ENCODE peak calls at places on chromosomes 3 and 15, in nine cellular contexts. One of them, this sample, is unnamed.

GRCh38 chr3:5187152-5187919 is at the start of gene EDEM1:
- DNase-seq in right lobe of liver: peak
- DNase-seq in CD8-positive, alpha-beta memory T cell: peak
- DNase-seq in sigmoid colon: peak
- DNase-seq in colonic mucosa: peak
- DNase-seq in heart right ventricle: peak
- DNase-seq in endodermal cell: peak
- DNase-seq in prostate gland: peak
- DNase-seq in upper lobe of right lung: peak
- DNase-seq in this sample: peak

GRCh38 chr3:190811775-190812480 is 50.6 kb downstream of the GMNC start:
- DNase-seq in right lobe of liver: peak
- DNase-seq in CD8-positive, alpha-beta memory T cell: no peak
- DNase-seq in sigmoid colon: no peak
- DNase-seq in colonic mucosa: no peak
- DNase-seq in heart right ventricle: peak
- DNase-seq in endodermal cell: peak
- DNase-seq in prostate gland: no peak
- DNase-seq in upper lobe of right lung: no peak
- DNase-seq in this sample: no peak

GRCh38 chr3:45612918-45613602 is 18.5 kb downstream of the LIMD1 start:
- DNase-seq in right lobe of liver: no peak
- DNase-seq in CD8-positive, alpha-beta memory T cell: no peak
- DNase-seq in sigmoid colon: no peak
- DNase-seq in colonic mucosa: no peak
- DNase-seq in heart right ventricle: no peak
- DNase-seq in endodermal cell: no peak
- DNase-seq in prostate gland: no peak
- DNase-seq in upper lobe of right lung: no peak
- DNase-seq in this sample: no peak

GRCh38 chr3:23735575-23736326 is 70.0 kb upstream of the UBE2E1 start:
- DNase-seq in right lobe of liver: no peak
- DNase-seq in CD8-positive, alpha-beta memory T cell: no peak
- DNase-seq in sigmoid colon: no peak
- DNase-seq in colonic mucosa: no peak
- DNase-seq in heart right ventricle: peak
- DNase-seq in endodermal cell: peak
- DNase-seq in prostate gland: no peak
- DNase-seq in upper lobe of right lung: no peak
- DNase-seq in this sample: no peak

GRCh38 chr15:64749999-64750657 is 25.3 kb downstream of the RBPMS2 start:
- DNase-seq in right lobe of liver: no peak
- DNase-seq in CD8-positive, alpha-beta memory T cell: no peak
- DNase-seq in sigmoid colon: no peak
- DNase-seq in colonic mucosa: no peak
- DNase-seq in heart right ventricle: peak
- DNase-seq in endodermal cell: peak
- DNase-seq in prostate gland: no peak
- DNase-seq in upper lobe of right lung: no peak
- DNase-seq in this sample: no peak

GRCh38 chr3:111607242-111607641 is 12.1 kb upstream of the ZBED2 start:
- DNase-seq in right lobe of liver: no peak
- DNase-seq in CD8-positive, alpha-beta memory T cell: no peak
- DNase-seq in sigmoid colon: no peak
- DNase-seq in colonic mucosa: no peak
- DNase-seq in heart right ventricle: no peak
- DNase-seq in endodermal cell: no peak
- DNase-seq in prostate gland: no peak
- DNase-seq in upper lobe of right lung: no peak
- DNase-seq in this sample: no peak

GRCh38 chr15:69604050-69604378 is 151.4 kb downstream of the RPLP1 start:
- DNase-seq in right lobe of liver: no peak
- DNase-seq in CD8-positive, alpha-beta memory T cell: no peak
- DNase-seq in sigmoid colon: no peak
- DNase-seq in colonic mucosa: peak
- DNase-seq in heart right ventricle: no peak
- DNase-seq in endodermal cell: peak
- DNase-seq in prostate gland: peak
- DNase-seq in upper lobe of right lung: no peak
- DNase-seq in this sample: no peak

GRCh38 chr3:132421832-132422231 is 4.5 kb downstream of the DNAJC13 start:
- DNase-seq in right lobe of liver: no peak
- DNase-seq in CD8-positive, alpha-beta memory T cell: no peak
- DNase-seq in sigmoid colon: no peak
- DNase-seq in colonic mucosa: no peak
- DNase-seq in heart right ventricle: no peak
- DNase-seq in endodermal cell: no peak
- DNase-seq in prostate gland: no peak
- DNase-seq in upper lobe of right lung: no peak
- DNase-seq in this sample: no peak

GRCh38 chr3:156553705-156554356 is 1.1 kb downstream of the SSR3 start:
- DNase-seq in right lobe of liver: no peak
- DNase-seq in CD8-positive, alpha-beta memory T cell: no peak
- DNase-seq in sigmoid colon: no peak
- DNase-seq in colonic mucosa: peak
- DNase-seq in heart right ventricle: no peak
- DNase-seq in endodermal cell: peak
- DNase-seq in prostate gland: no peak
- DNase-seq in upper lobe of right lung: no peak
- DNase-seq in this sample: no peak

GRCh38 chr15:90340345-90340744 is 11.7 kb upstream of the ZNF774 start:
- DNase-seq in right lobe of liver: no peak
- DNase-seq in CD8-positive, alpha-beta memory T cell: no peak
- DNase-seq in sigmoid colon: no peak
- DNase-seq in colonic mucosa: peak
- DNase-seq in heart right ventricle: no peak
- DNase-seq in endodermal cell: peak
- DNase-seq in prostate gland: no peak
- DNase-seq in upper lobe of right lung: no peak
- DNase-seq in this sample: no peak

GRCh38 chr15:90337256-90337655 is 14.8 kb upstream of the ZNF774 start:
- DNase-seq in right lobe of liver: no peak
- DNase-seq in CD8-positive, alpha-beta memory T cell: no peak
- DNase-seq in sigmoid colon: peak
- DNase-seq in colonic mucosa: no peak
- DNase-seq in heart right ventricle: no peak
- DNase-seq in endodermal cell: no peak
- DNase-seq in prostate gland: no peak
- DNase-seq in upper lobe of right lung: no peak
- DNase-seq in this sample: no peak

GRCh38 chr15:90338483-90338980 is 13.6 kb upstream of the ZNF774 start:
- DNase-seq in right lobe of liver: no peak
- DNase-seq in CD8-positive, alpha-beta memory T cell: no peak
- DNase-seq in sigmoid colon: no peak
- DNase-seq in colonic mucosa: no peak
- DNase-seq in heart right ventricle: no peak
- DNase-seq in endodermal cell: no peak
- DNase-seq in prostate gland: no peak
- DNase-seq in upper lobe of right lung: no peak
- DNase-seq in this sample: no peak

GRCh38 chr15:90334304-90334731 is 17.8 kb upstream of the ZNF774 start:
- DNase-seq in right lobe of liver: no peak
- DNase-seq in CD8-positive, alpha-beta memory T cell: no peak
- DNase-seq in sigmoid colon: no peak
- DNase-seq in colonic mucosa: peak
- DNase-seq in heart right ventricle: no peak
- DNase-seq in endodermal cell: no peak
- DNase-seq in prostate gland: peak
- DNase-seq in upper lobe of right lung: no peak
- DNase-seq in this sample: no peak

DNA sequence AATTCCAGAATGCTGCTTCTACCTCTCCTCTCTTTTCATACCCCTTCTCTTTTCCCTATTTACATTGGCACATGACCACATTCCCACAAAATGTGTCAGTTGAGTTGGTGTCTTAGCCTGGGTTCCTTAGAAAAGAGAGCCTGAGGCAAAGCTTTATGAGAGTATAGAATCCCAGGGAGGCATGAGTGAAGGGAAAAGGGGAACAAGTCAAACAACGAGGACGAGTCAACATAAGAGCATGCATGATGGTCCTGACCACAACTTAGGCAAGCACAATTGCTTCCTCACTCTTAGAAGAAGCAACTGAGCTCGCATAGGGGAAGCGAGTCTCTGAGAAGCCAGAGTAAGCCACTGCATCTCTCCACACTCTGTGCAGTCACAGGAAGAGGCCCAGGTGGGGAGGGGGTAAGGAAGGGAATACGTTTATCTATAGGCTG is 15.4 kb upstream of the ZNF774 start:
- DNase-seq in right lobe of liver: no peak
- DNase-seq in CD8-positive, alpha-beta memory T cell: no peak
- DNase-seq in sigmoid colon: peak
- DNase-seq in colonic mucosa: no peak
- DNase-seq in heart right ventricle: peak
- DNase-seq in endodermal cell: no peak
- DNase-seq in prostate gland: no peak
- DNase-seq in upper lobe of right lung: no peak
- DNase-seq in this sample: no peak
- H3K27ac ChIP-seq in right lobe of liver: no peak
- H3K27ac ChIP-seq in CD8-positive, alpha-beta memory T cell: no peak
- H3K27ac ChIP-seq in sigmoid colon: no peak
- H3K27ac ChIP-seq in colonic mucosa: peak
- H3K27ac ChIP-seq in heart right ventricle: no peak
- H3K27ac ChIP-seq in endodermal cell: no peak
- H3K27ac ChIP-seq in prostate gland: no peak
- H3K27ac ChIP-seq in upper lobe of right lung: no peak
- H3K27ac ChIP-seq in this sample: peak

DNA sequence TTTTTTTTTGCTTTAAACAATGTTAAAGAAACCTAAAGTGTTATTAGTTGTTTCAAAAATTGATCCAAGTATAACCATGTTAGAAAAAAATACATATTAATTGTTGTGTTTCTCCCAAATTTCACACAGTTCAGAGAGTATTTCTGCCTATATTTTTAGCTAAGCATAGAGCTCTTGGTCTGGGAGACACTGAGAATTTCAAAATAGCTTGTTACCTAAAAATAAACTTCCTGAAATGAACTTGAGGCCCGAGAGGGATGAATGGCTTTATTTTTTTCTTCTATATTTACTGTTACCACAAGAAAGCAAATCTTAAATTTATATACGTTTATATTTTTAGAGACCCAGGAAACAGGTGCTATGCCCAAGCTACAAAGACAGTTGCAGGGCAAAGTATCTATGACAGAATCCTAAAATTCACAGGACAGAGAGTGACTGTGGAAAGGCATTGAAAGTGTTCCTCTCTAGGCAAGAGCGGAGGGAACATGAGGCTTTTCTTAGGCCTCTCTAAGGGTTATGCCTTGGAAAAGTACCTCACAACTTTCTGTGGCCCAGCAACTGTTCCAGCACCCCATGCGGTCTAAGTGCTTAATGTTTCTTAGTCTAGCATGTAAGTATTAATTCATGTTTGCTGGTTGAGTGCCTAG is 36.4 kb downstream of the TGFBR2 start:
- DNase-seq in right lobe of liver: no peak
- DNase-seq in CD8-positive, alpha-beta memory T cell: no peak
- DNase-seq in sigmoid colon: no peak
- DNase-seq in colonic mucosa: no peak
- DNase-seq in heart right ventricle: no peak
- DNase-seq in endodermal cell: no peak
- DNase-seq in prostate gland: no peak
- DNase-seq in upper lobe of right lung: no peak
- DNase-seq in this sample: no peak
- H3K4me3 ChIP-seq in right lobe of liver: no peak
- H3K4me3 ChIP-seq in CD8-positive, alpha-beta memory T cell: no peak
- H3K4me3 ChIP-seq in sigmoid colon: no peak
- H3K4me3 ChIP-seq in colonic mucosa: no peak
- H3K4me3 ChIP-seq in heart right ventricle: no peak
- H3K4me3 ChIP-seq in endodermal cell: no peak
- H3K4me3 ChIP-seq in prostate gland: no peak
- H3K4me3 ChIP-seq in upper lobe of right lung: no peak
- H3K4me3 ChIP-seq in this sample: no peak

GRCh38 chr15:30918366-30918765 is 14.7 kb downstream of the FAN1 start:
- DNase-seq in right lobe of liver: no peak
- DNase-seq in CD8-positive, alpha-beta memory T cell: no peak
- DNase-seq in sigmoid colon: no peak
- DNase-seq in colonic mucosa: no peak
- DNase-seq in heart right ventricle: no peak
- DNase-seq in endodermal cell: no peak
- DNase-seq in prostate gland: no peak
- DNase-seq in upper lobe of right lung: no peak
- DNase-seq in this sample: no peak
- H3K27ac ChIP-seq in right lobe of liver: no peak
- H3K27ac ChIP-seq in CD8-positive, alpha-beta memory T cell: no peak
- H3K27ac ChIP-seq in sigmoid colon: no peak
- H3K27ac ChIP-seq in colonic mucosa: no peak
- H3K27ac ChIP-seq in heart right ventricle: no peak
- H3K27ac ChIP-seq in endodermal cell: no peak
- H3K27ac ChIP-seq in prostate gland: no peak
- H3K27ac ChIP-seq in upper lobe of right lung: no peak
- H3K27ac ChIP-seq in this sample: no peak

GRCh38 chr15:26868029-26868685 is 1.3 kb downstream of the GABRA5 start:
- DNase-seq in right lobe of liver: no peak
- DNase-seq in CD8-positive, alpha-beta memory T cell: no peak
- DNase-seq in sigmoid colon: no peak
- DNase-seq in colonic mucosa: no peak
- DNase-seq in heart right ventricle: no peak
- DNase-seq in endodermal cell: peak
- DNase-seq in prostate gland: no peak
- DNase-seq in upper lobe of right lung: no peak
- DNase-seq in this sample: no peak

GRCh38 chr15:26867199-26868007 is 541 bp downstream of the GABRA5 start:
- DNase-seq in right lobe of liver: no peak
- DNase-seq in CD8-positive, alpha-beta memory T cell: no peak
- DNase-seq in sigmoid colon: no peak
- DNase-seq in colonic mucosa: no peak
- DNase-seq in heart right ventricle: no peak
- DNase-seq in endodermal cell: peak
- DNase-seq in prostate gland: no peak
- DNase-seq in upper lobe of right lung: no peak
- DNase-seq in this sample: no peak

GRCh38 chr15:26864664-26865191 is 2.1 kb upstream of the GABRA5 start:
- DNase-seq in right lobe of liver: no peak
- DNase-seq in CD8-positive, alpha-beta memory T cell: no peak
- DNase-seq in sigmoid colon: no peak
- DNase-seq in colonic mucosa: no peak
- DNase-seq in heart right ventricle: peak
- DNase-seq in endodermal cell: peak
- DNase-seq in prostate gland: no peak
- DNase-seq in upper lobe of right lung: no peak
- DNase-seq in this sample: no peak

GRCh38 chr15:26869628-26870027 is 2.8 kb downstream of the GABRA5 start:
- DNase-seq in right lobe of liver: no peak
- DNase-seq in CD8-positive, alpha-beta memory T cell: no peak
- DNase-seq in sigmoid colon: no peak
- DNase-seq in colonic mucosa: no peak
- DNase-seq in heart right ventricle: no peak
- DNase-seq in endodermal cell: no peak
- DNase-seq in prostate gland: no peak
- DNase-seq in upper lobe of right lung: no peak
- DNase-seq in this sample: no peak

GRCh38 chr15:26866298-26867198 is at the start of gene GABRA5:
- DNase-seq in right lobe of liver: no peak
- DNase-seq in CD8-positive, alpha-beta memory T cell: no peak
- DNase-seq in sigmoid colon: no peak
- DNase-seq in colonic mucosa: no peak
- DNase-seq in heart right ventricle: no peak
- DNase-seq in endodermal cell: peak
- DNase-seq in prostate gland: no peak
- DNase-seq in upper lobe of right lung: no peak
- DNase-seq in this sample: no peak
- H3K4me3 ChIP-seq in right lobe of liver: no peak
- H3K4me3 ChIP-seq in CD8-positive, alpha-beta memory T cell: no peak
- H3K4me3 ChIP-seq in sigmoid colon: peak
- H3K4me3 ChIP-seq in colonic mucosa: no peak
- H3K4me3 ChIP-seq in heart right ventricle: peak
- H3K4me3 ChIP-seq in endodermal cell: peak
- H3K4me3 ChIP-seq in prostate gland: peak
- H3K4me3 ChIP-seq in upper lobe of right lung: no peak
- H3K4me3 ChIP-seq in this sample: no peak

This sample was measured in RWPE2.